ENCODE peak calls at places on chromosomes 6 and 20, in six cellular contexts. K is GM12878, S is HCT116, X is HepG2, Q is K562, R is H1. C is an unnamed sample.

GRCh38 chr6:111480988-111481830 is 1.8 kb downstream of the REV3L start:
- DNase-seq in S (no peak), R (no peak), X (no peak), K (no peak), Q (no peak), C (peak; percentile 36)

GRCh38 chr6:57423468-57423867 is 106.0 kb downstream of the PRIM2 start:
- DNase-seq in R (peak; percentile 67), K (no peak), S (no peak), X (no peak), Q (no peak), C (no peak)

GRCh38 chr6:36302227-36302976 is 32.5 kb downstream of the PNPLA1 start:
- DNase-seq in S (peak; percentile 90), K (peak; percentile 77), R (peak; percentile 79), X (peak; percentile 93), Q (peak; percentile 87), C (peak; percentile 92)

GRCh38 chr6:20630136-20630535 is 95.9 kb downstream of the CDKAL1 start:
- DNase-seq in R (peak; percentile 43), X (no peak), S (no peak), K (no peak), Q (no peak), C (no peak)

GRCh38 chr6:107665386-107665785 is 158.7 kb downstream of the SCML4 start:
- DNase-seq in K (no peak), X (no peak), S (no peak), Q (no peak), R (no peak), C (peak; percentile 76)

GRCh38 chr20:6976535-6976934 is 209.0 kb downstream of the BMP2 start:
- DNase-seq in Q (no peak), S (no peak), K (no peak), R (no peak), X (no peak), C (no peak)

GRCh38 chr20:58888521-58889333 is 36.2 kb downstream of the GNAS start:
- DNase-seq in K (no peak), X (peak; percentile 76), R (no peak), Q (peak; percentile 81), S (no peak), C (peak; percentile 50)

GRCh38 chr6:30926644-30927043 is 5.3 kb downstream of the SFTA2 start:
- DNase-seq in Q (no peak), S (no peak), R (no peak), K (no peak), X (no peak), C (no peak)

GRCh38 chr20:12053348-12053747 is 135.7 kb downstream of the BTBD3 start:
- DNase-seq in S (no peak), X (peak; percentile 23), Q (no peak), R (no peak), K (peak; percentile 0), C (peak; percentile 90)

GRCh38 chr20:19775353-19776201 is 17.5 kb downstream of the RIN2 start:
- DNase-seq in X (no peak), S (no peak), R (no peak), K (no peak), Q (no peak), C (no peak)

GRCh38 chr6:21666200-21666671 is 72.7 kb downstream of the SOX4 start:
- DNase-seq in Q (no peak), K (no peak), R (no peak), X (no peak), S (no peak), C (peak; percentile 33)
- TF ChIP-seq EZH2 in Q (no peak), K (peak; percentile 80), R (no peak), X (no peak), S (no peak), C (no peak)

GRCh38 chr20:43914286-43914685 is 366 bp upstream of the TOX2 start:
- DNase-seq in X (no peak), Q (no peak), S (no peak), R (no peak), K (no peak), C (no peak)

GRCh38 chr20:43914697-43915208 is at the start of gene TOX2:
- DNase-seq in K (no peak), X (no peak), Q (peak; percentile 75), R (no peak), S (no peak), C (no peak)

GRCh38 chr20:43916073-43916874 is 1.6 kb downstream of the TOX2 start:
- DNase-seq in K (no peak), R (no peak), S (no peak), X (no peak), Q (no peak), C (no peak)

GRCh38 chr20:43916875-43917371 is 2.3 kb downstream of the TOX2 start:
- DNase-seq in X (no peak), K (peak; percentile 23), Q (no peak), R (no peak), S (no peak), C (no peak)

GRCh38 chr20:43915209-43916072 is 789 bp downstream of the TOX2 start:
- DNase-seq in R (no peak), X (no peak), Q (no peak), K (no peak), S (no peak), C (peak; percentile 32)
- TF ChIP-seq MAX in R (peak; percentile 43), X (no peak), Q (no peak), K (peak; percentile 21), S (peak; percentile 43), C (no peak)

GRCh38 chr20:63254536-63255384 is 497 bp upstream of the NKAIN4 start:
- DNase-seq in X (no peak), Q (no peak), K (no peak), R (no peak), S (no peak), C (no peak)
- TF ChIP-seq EZH2 in X (peak; percentile 91), Q (no peak), K (no peak), R (peak; percentile 42), S (no peak), C (peak; percentile 88)

DNA sequence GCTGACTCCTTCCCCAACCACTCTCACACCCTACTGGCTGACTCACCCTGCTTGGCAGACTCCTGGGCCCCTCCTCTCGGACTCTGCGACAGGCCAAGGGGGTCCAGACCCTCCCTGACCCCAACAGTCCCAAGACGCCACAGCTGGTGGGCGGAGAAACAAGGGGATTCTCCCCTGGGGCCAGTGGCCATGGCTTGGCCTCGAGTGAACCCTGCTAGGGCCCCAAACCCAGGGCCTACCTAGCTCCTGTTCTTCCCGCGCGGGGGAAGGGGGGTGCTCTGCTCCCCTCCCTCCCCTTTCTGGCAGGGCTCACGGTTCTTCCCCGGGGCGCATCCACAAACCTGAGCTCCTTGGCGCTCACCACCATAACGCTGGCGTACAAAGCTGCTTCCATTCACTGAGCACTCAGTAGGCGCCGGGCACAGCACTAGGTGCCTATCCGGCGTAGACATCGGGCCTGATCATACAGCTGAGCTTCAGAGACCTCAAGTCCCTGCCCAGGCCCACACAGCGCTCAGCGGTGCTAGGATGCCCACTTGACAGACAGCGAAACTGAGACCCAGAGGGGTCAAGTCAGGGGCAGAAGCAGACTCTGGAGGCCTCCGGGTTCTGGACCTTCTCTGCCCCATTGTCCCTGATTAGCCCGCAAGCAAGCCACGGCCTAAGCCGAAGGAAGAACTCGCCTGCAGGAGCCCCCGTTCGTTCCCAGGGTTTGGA is 564 bp downstream of the ADA start:
- DNase-seq in S (no peak), Q (no peak), R (no peak), X (no peak), K (no peak), C (peak; percentile 18)
- TF ChIP-seq MAX in S (peak; percentile 27), Q (no peak), R (no peak), X (no peak), K (no peak), C (no peak)

GRCh38 chr6:142679907-142680306 is 265.1 kb downstream of the HIVEP2 start:
- DNase-seq in K (no peak), X (no peak), Q (no peak), R (no peak), S (no peak), C (no peak)
- TF ChIP-seq EZH2 in K (no peak), X (no peak), Q (no peak), R (no peak), S (no peak), C (no peak)

GRCh38 chr20:38316341-38316740 is 12.4 kb downstream of the BPI start:
- DNase-seq in R (no peak), Q (no peak), K (no peak), X (no peak), S (no peak), C (no peak)

GRCh38 chr20:38311100-38311499 is 7.1 kb downstream of the BPI start:
- DNase-seq in S (no peak), Q (no peak), X (no peak), K (no peak), R (no peak), C (no peak)

GRCh38 chr20:38317422-38317821 is 13.5 kb downstream of the BPI start:
- DNase-seq in Q (no peak), K (no peak), S (no peak), R (no peak), X (no peak), C (no peak)

GRCh38 chr20:38313676-38314075 is 9.7 kb downstream of the BPI start:
- DNase-seq in S (no peak), R (no peak), Q (no peak), X (no peak), K (no peak), C (no peak)

GRCh38 chr20:38315290-38315966 is 11.5 kb downstream of the BPI start:
- DNase-seq in X (no peak), Q (no peak), K (no peak), R (no peak), S (no peak), C (no peak)
- TF ChIP-seq MAX in X (no peak), Q (no peak), K (no peak), R (no peak), S (no peak), C (no peak)

DNA sequence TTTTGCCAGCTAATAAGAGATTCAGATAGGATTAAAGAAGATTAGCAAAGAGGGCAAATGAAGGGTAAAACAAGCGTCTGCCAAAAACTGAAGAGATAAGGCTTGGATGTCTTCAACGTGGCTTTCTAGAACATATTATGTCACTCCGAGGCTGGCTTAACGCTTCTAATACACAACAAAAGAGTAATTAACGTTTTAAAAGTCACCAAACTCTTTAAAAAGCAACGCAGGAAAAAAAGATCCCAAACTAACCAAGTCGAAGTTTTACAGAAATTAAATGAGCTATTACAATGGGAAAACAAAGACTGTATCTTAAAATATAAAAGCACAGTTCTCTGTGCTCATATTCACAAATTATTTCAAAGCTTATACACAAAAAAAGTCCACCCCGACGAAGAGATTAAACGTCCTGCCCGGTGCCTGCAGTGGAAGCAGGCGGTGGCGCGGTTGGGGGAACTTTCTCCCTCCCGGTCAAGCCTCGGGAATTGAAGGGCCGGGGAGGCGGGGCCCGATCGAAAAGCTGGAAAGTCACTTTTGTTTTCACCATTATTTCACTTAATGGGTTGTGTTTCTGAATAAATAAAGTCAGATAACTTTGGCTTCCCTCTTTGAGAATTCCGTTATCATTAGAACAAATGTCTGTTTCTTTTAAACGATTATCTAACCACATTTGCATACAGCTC is 1.2 kb downstream of the MAK start:
- DNase-seq in S (no peak), X (no peak), R (no peak), Q (peak; percentile 69), K (no peak), C (peak; percentile 51)
- TF ChIP-seq EZH2 in S (no peak), X (peak; percentile 81), R (no peak), Q (no peak), K (peak; percentile 78), C (peak; percentile 36)

GRCh38 chr20:48732081-48732829 is 95.5 kb downstream of the PREX1 start:
- DNase-seq in Q (no peak), X (no peak), R (no peak), K (no peak), S (no peak), C (peak; percentile 48)
- TF ChIP-seq MAX in Q (no peak), X (no peak), R (no peak), K (no peak), S (no peak), C (no peak)

C was measured in endothelial cell of umbilical vein.